ENCODE peak calls at places on chromosomes 6 and 20, in eight cellular contexts. One of them, this sample, is unnamed.

GRCh38 chr6:114100421-114100820 is 129.5 kb upstream of the HDAC2 start:
- DNase-seq in amygdala: no peak
- DNase-seq in H1: no peak
- DNase-seq in T1000: peak
- DNase-seq in memory B cell: no peak
- DNase-seq in LHCN-M2: peak
- DNase-seq in T-helper 17 cell: no peak
- DNase-seq in dorsolateral prefrontal cortex: no peak
- DNase-seq in this sample: no peak

GRCh38 chr6:38508894-38509293 is 130.8 kb downstream of the BTBD9 start:
- DNase-seq in amygdala: no peak
- DNase-seq in H1: no peak
- DNase-seq in T1000: no peak
- DNase-seq in memory B cell: no peak
- DNase-seq in LHCN-M2: peak
- DNase-seq in T-helper 17 cell: no peak
- DNase-seq in dorsolateral prefrontal cortex: no peak
- DNase-seq in this sample: no peak

GRCh38 chr20:44967207-44967807 is 995 bp downstream of the STK4 start:
- DNase-seq in amygdala: no peak
- DNase-seq in H1: no peak
- DNase-seq in T1000: no peak
- DNase-seq in memory B cell: no peak
- DNase-seq in LHCN-M2: peak
- DNase-seq in T-helper 17 cell: no peak
- DNase-seq in dorsolateral prefrontal cortex: no peak
- DNase-seq in this sample: no peak

GRCh38 chr20:51036827-51037229 is 13.9 kb upstream of the KCNG1 start:
- DNase-seq in amygdala: no peak
- DNase-seq in H1: no peak
- DNase-seq in T1000: no peak
- DNase-seq in memory B cell: no peak
- DNase-seq in LHCN-M2: no peak
- DNase-seq in T-helper 17 cell: no peak
- DNase-seq in dorsolateral prefrontal cortex: no peak
- DNase-seq in this sample: no peak

GRCh38 chr6:130075879-130076278 is 57.5 kb downstream of the L3MBTL3 start:
- DNase-seq in amygdala: no peak
- DNase-seq in H1: no peak
- DNase-seq in T1000: no peak
- DNase-seq in memory B cell: no peak
- DNase-seq in LHCN-M2: no peak
- DNase-seq in T-helper 17 cell: no peak
- DNase-seq in dorsolateral prefrontal cortex: no peak
- DNase-seq in this sample: no peak

GRCh38 chr6:5672581-5673011 is 334.1 kb downstream of the NRN1 start:
- DNase-seq in amygdala: peak
- DNase-seq in H1: no peak
- DNase-seq in T1000: peak
- DNase-seq in memory B cell: no peak
- DNase-seq in LHCN-M2: peak
- DNase-seq in T-helper 17 cell: no peak
- DNase-seq in dorsolateral prefrontal cortex: peak
- DNase-seq in this sample: no peak

GRCh38 chr20:51029963-51030930 is 7.3 kb upstream of the KCNG1 start:
- DNase-seq in amygdala: no peak
- DNase-seq in H1: no peak
- DNase-seq in T1000: no peak
- DNase-seq in memory B cell: no peak
- DNase-seq in LHCN-M2: peak
- DNase-seq in T-helper 17 cell: no peak
- DNase-seq in dorsolateral prefrontal cortex: no peak
- DNase-seq in this sample: no peak

GRCh38 chr20:46122071-46122470 is 4.0 kb downstream of the CD40 start:
- DNase-seq in amygdala: no peak
- DNase-seq in H1: no peak
- DNase-seq in T1000: no peak
- DNase-seq in memory B cell: no peak
- DNase-seq in LHCN-M2: peak
- DNase-seq in T-helper 17 cell: no peak
- DNase-seq in dorsolateral prefrontal cortex: no peak
- DNase-seq in this sample: no peak

GRCh38 chr20:7691647-7692046 is 248.6 kb downstream of the HAO1 start:
- DNase-seq in amygdala: no peak
- DNase-seq in H1: no peak
- DNase-seq in T1000: no peak
- DNase-seq in memory B cell: no peak
- DNase-seq in LHCN-M2: no peak
- DNase-seq in T-helper 17 cell: no peak
- DNase-seq in dorsolateral prefrontal cortex: no peak
- DNase-seq in this sample: no peak

GRCh38 chr6:127117979-127118504 is 429 bp upstream of the RSPO3 start:
- DNase-seq in amygdala: no peak
- DNase-seq in H1: peak
- DNase-seq in T1000: no peak
- DNase-seq in memory B cell: no peak
- DNase-seq in LHCN-M2: peak
- DNase-seq in T-helper 17 cell: no peak
- DNase-seq in dorsolateral prefrontal cortex: no peak
- DNase-seq in this sample: no peak

GRCh38 chr20:60262967-60263603 is 304.9 kb downstream of the CDH26 start:
- DNase-seq in amygdala: no peak
- DNase-seq in H1: peak
- DNase-seq in T1000: no peak
- DNase-seq in memory B cell: peak
- DNase-seq in LHCN-M2: no peak
- DNase-seq in T-helper 17 cell: peak
- DNase-seq in dorsolateral prefrontal cortex: no peak
- DNase-seq in this sample: peak

GRCh38 chr20:44271915-44272663 is 25.0 kb downstream of the GDAP1L1 start:
- DNase-seq in amygdala: no peak
- DNase-seq in H1: peak
- DNase-seq in T1000: no peak
- DNase-seq in memory B cell: no peak
- DNase-seq in LHCN-M2: no peak
- DNase-seq in T-helper 17 cell: no peak
- DNase-seq in dorsolateral prefrontal cortex: no peak
- DNase-seq in this sample: no peak

GRCh38 chr6:36111526-36111925 is 18.8 kb upstream of the MAPK13 start:
- DNase-seq in amygdala: no peak
- DNase-seq in H1: no peak
- DNase-seq in T1000: no peak
- DNase-seq in memory B cell: no peak
- DNase-seq in LHCN-M2: no peak
- DNase-seq in T-helper 17 cell: no peak
- DNase-seq in dorsolateral prefrontal cortex: no peak
- DNase-seq in this sample: no peak

GRCh38 chr6:170048615-170049256 is 242.1 kb downstream of the DLL1 start:
- DNase-seq in amygdala: no peak
- DNase-seq in H1: no peak
- DNase-seq in T1000: no peak
- DNase-seq in memory B cell: no peak
- DNase-seq in LHCN-M2: no peak
- DNase-seq in T-helper 17 cell: no peak
- DNase-seq in dorsolateral prefrontal cortex: peak
- DNase-seq in this sample: no peak